ENCODE peak calls at places on chromosomes 6 and 20, in ten cellular contexts. T is H54; H is NB4; Y is NAMALWA; G is HS-27A; B is activated naive CD4-positive, alpha-beta T cell treated with anti-CD3 and anti-CD28 coated beads, Interleukin-2, amount 10 ng/mL, durations not matched to agents 7 days and 5 days; V is Calu3; F is GM06990; M is HEK293T; P is occipital lobe. U is an unnamed sample.

GRCh38 chr6:138454976-138455706 is 44.2 kb downstream of the NHSL1 start:
- DNase-seq in G (no peak), T (no peak), V (peak), P (no peak), Y (no peak), M (no peak), H (no peak), B (peak), F (peak), U (peak)

GRCh38 chr6:35082046-35082732 is 59.0 kb downstream of the TCP11 start:
- DNase-seq in V (no peak), H (peak), F (no peak), T (no peak), G (no peak), M (no peak), Y (no peak), B (no peak), P (no peak), U (no peak)

GRCh38 chr20:46126440-46127056 is 8.4 kb downstream of the CD40 start:
- DNase-seq in B (no peak), Y (no peak), T (no peak), V (no peak), F (no peak), H (no peak), P (no peak), M (no peak), G (no peak), U (no peak)

GRCh38 chr6:121614115-121614514 is 178.7 kb downstream of the GJA1 start:
- DNase-seq in M (no peak), P (no peak), F (no peak), T (no peak), Y (no peak), B (no peak), G (no peak), H (no peak), V (no peak), U (no peak)

GRCh38 chr6:12296255-12296573 is 6.1 kb downstream of the EDN1 start:
- DNase-seq in T (no peak), F (no peak), H (no peak), B (no peak), M (no peak), G (peak), P (no peak), Y (no peak), V (peak), U (peak)

GRCh38 chr6:20911826-20912225 is 377.6 kb downstream of the CDKAL1 start:
- DNase-seq in M (no peak), F (no peak), T (no peak), H (no peak), B (no peak), P (no peak), Y (no peak), V (no peak), G (no peak), U (no peak)

GRCh38 chr20:63957690-63958441 is 1.6 kb upstream of the UCKL1 start:
- DNase-seq in P (no peak), V (no peak), Y (no peak), F (no peak), T (no peak), B (peak), M (peak), H (peak), G (no peak), U (peak)

GRCh38 chr20:37846573-37846972 is 56.4 kb upstream of the VSTM2L start:
- DNase-seq in P (no peak), B (no peak), M (no peak), V (no peak), T (no peak), Y (no peak), F (no peak), H (no peak), G (no peak), U (no peak)

GRCh38 chr6:14770572-14770971 is 475.3 kb upstream of the JARID2 start:
- DNase-seq in F (no peak), G (no peak), T (no peak), M (no peak), H (no peak), Y (no peak), P (no peak), B (no peak), V (no peak), U (no peak)

GRCh38 chr6:44439270-44440045 is 52.0 kb downstream of the CDC5L start:
- DNase-seq in F (no peak), Y (no peak), G (no peak), H (peak), T (no peak), M (no peak), P (no peak), V (no peak), B (no peak), U (no peak)

GRCh38 chr6:24720131-24720603 is 1.2 kb upstream of the C6orf62 start:
- DNase-seq in B (peak), H (peak), M (peak), F (peak), G (no peak), Y (peak), T (no peak), V (peak), P (peak), U (peak)

U was measured in colonic mucosa.